ENCODE peak calls at places on chromosomes 3 and 15, in five cellular contexts. V is uterus, W is breast epithelium, U is gastrocnemius medialis, Y is body of pancreas. K is an unnamed sample.

GRCh38 chr3:12237076-12237475 is 51.8 kb upstream of the PPARG start:
- DNase-seq in V (no peak), W (no peak), U (no peak), Y (no peak), K (no peak)

GRCh38 chr15:77419050-77419835 is 661 bp downstream of the PEAK1 start:
- DNase-seq in V (peak), W (peak), U (peak), Y (peak), K (no peak)

GRCh38 chr15:40445411-40446055 is 4.8 kb downstream of the BAHD1 start:
- DNase-seq in V (no peak), W (peak), U (no peak), Y (no peak), K (peak)

GRCh38 chr3:11603628-11604027 is 40.1 kb downstream of the VGLL4 start:
- DNase-seq in V (peak), W (no peak), U (no peak), Y (no peak), K (no peak)

GRCh38 chr3:76497636-76498035 is 542.3 kb upstream of the ROBO2 start:
- DNase-seq in V (no peak), W (no peak), U (no peak), Y (no peak), K (peak)

GRCh38 chr15:63042879-63043340 is 363 bp downstream of the TPM1 start:
- DNase-seq in V (no peak), W (no peak), U (no peak), Y (no peak), K (no peak)

GRCh38 chr15:28026221-28026620 is 72.9 kb downstream of the OCA2 start:
- DNase-seq in V (no peak), W (no peak), U (no peak), Y (no peak), K (no peak)

GRCh38 chr3:32733631-32734229 is 48.7 kb downstream of the CNOT10 start:
- DNase-seq in V (no peak), W (no peak), U (no peak), Y (no peak), K (no peak)

GRCh38 chr3:44648564-44649229 is at the start of gene ZNF35:
- DNase-seq in V (peak), W (peak), U (peak), Y (peak), K (peak)

GRCh38 chr15:57927091-57927631 is 138.3 kb downstream of the ALDH1A2 start:
- DNase-seq in V (no peak), W (no peak), U (no peak), Y (no peak), K (no peak)

GRCh38 chr3:60339310-60339709 is 911.9 kb downstream of the FHIT start:
- DNase-seq in V (no peak), W (no peak), U (no peak), Y (no peak), K (no peak)

GRCh38 chr3:177351757-177352158 is 154.5 kb upstream of the TBL1XR1 start:
- DNase-seq in V (no peak), W (no peak), U (no peak), Y (no peak), K (no peak)

GRCh38 chr3:150751781-150752263 is 11.1 kb downstream of the SIAH2 start:
- DNase-seq in V (no peak), W (no peak), U (no peak), Y (peak), K (no peak)

GRCh38 chr15:60444289-60444912 is 34.5 kb downstream of the ICE2 start:
- DNase-seq in V (no peak), W (no peak), U (no peak), Y (no peak), K (no peak)

GRCh38 chr3:142876417-142876816 is 12.5 kb downstream of the PCOLCE2 start:
- DNase-seq in V (no peak), W (no peak), U (no peak), Y (no peak), K (no peak)

GRCh38 chr3:49358217-49358883 is at the start of gene GPX1:
- DNase-seq in V (peak), W (peak), U (peak), Y (peak), K (peak)
- TF ChIP-seq POLR2A in V (peak), W (peak), U (peak), Y (peak), K (peak)

DNA sequence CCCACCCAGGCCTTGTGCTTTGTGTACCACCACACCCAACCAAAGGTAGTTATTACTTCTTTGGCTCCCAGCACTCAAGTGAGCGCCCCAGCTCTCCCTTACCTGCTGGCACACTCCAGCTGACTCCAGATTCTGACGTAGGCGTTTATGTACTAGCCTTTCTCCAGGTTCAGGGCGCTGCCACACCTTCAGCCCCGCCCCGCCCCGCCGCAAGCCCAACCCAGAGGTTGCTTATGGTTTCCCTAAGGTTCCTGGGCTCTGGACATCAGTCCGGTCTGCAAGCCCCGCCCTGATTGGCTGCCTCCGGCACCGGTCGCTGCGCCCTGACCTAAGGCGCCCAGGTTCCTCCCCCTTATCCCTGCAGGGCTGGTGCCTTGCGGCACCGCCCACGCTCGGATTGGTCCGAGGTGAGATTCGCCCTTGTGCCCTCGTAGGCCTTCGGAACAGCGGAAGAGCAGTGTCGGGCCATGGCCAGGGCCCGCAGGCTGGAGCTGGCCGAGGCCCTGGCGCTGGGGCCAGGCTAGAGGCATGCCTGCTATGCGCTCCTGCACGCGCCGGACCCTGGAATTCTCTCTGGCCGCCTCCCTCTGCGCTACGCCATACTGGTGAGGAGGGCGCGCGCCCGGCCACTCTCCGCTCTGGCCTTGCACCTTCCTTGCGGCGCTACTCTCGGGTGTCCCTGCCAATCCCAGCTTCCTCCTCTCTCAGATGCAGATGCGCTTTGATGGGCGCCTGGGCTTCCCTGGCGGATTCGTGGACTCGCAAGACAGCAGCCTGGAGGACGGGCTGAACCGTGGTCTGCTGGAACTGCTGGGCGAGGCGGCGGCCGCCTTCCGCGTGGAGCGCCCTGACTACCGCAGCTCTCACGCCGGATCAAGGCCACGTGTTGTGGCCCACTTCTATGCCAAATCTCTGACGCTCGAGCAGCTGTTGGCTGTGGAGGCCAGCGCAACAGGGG is 19.8 kb upstream of the NUDT16 start:
- DNase-seq in V (peak), W (peak), U (peak), Y (peak), K (no peak)
- TF ChIP-seq POLR2A in V (peak), W (no peak), U (no peak), Y (peak), K (no peak)

GRCh38 chr3:18426597-18426996 is 1.5 kb upstream of the SATB1 start:
- DNase-seq in V (no peak), W (no peak), U (no peak), Y (no peak), K (no peak)

GRCh38 chr3:18424213-18424861 is 802 bp downstream of the SATB1 start:
- DNase-seq in V (no peak), W (no peak), U (no peak), Y (no peak), K (no peak)

GRCh38 chr3:18423401-18424212 is 1.5 kb downstream of the SATB1 start:
- DNase-seq in V (peak), W (no peak), U (no peak), Y (peak), K (no peak)

GRCh38 chr3:18425641-18426403 is 683 bp upstream of the SATB1 start:
- DNase-seq in V (no peak), W (no peak), U (no peak), Y (peak), K (no peak)

DNA sequence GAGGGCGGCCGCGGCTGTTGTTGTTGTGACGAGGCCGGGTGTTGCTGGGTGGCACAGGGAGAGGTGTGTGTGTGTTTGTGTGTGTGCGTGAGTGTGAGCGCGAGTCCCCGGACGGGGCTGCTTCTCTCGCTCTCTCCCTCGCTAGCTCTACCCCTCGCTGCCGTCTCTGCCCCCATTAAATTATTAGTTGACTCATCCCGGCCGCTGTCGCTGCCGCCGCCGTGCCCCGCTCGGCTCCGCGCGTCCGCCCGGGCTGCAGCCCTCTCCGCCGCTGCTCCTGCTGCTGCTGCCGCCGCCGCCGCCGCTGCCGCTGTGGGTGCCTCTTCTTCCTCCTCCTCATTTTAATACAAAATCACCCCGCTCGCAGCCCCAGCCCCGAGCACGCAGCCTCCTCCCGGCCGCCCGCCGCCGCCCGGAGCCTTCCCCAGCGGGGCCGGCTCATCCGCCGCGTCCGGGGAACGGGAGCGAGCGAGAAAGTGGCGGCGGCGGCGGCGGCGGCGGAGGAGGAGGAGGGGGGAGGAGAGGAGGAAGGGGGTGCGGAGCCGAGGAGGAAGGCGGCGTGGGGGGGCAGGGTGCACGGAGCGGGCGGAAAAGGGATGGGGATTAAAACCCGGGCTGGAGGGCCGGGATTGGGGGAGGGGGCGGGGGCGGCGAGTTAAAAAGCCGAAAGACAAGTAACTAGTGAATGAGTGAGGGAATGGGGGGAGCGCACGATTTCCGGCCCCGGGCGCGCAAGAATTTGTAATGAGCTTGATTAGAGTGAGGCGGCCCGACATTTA is at the start of gene SATB1:
- DNase-seq in V (peak), W (peak), U (peak), Y (peak), K (no peak)
- TF ChIP-seq POLR2A in V (peak), W (no peak), U (peak), Y (peak), K (no peak)

GRCh38 chr15:44711356-44712107 is at the start of gene B2M:
- DNase-seq in V (peak), W (peak), U (peak), Y (peak), K (peak)

GRCh38 chr15:44712108-44713005 is 1.0 kb downstream of the B2M start:
- DNase-seq in V (peak), W (peak), U (peak), Y (peak), K (peak)

GRCh38 chr15:44711089-44711355 is at the start of gene PATL2:
- DNase-seq in V (no peak), W (no peak), U (no peak), Y (no peak), K (no peak)

GRCh38 chr15:44715142-44715796 is 4.0 kb downstream of the B2M start:
- DNase-seq in V (no peak), W (no peak), U (no peak), Y (no peak), K (no peak)

DNA sequence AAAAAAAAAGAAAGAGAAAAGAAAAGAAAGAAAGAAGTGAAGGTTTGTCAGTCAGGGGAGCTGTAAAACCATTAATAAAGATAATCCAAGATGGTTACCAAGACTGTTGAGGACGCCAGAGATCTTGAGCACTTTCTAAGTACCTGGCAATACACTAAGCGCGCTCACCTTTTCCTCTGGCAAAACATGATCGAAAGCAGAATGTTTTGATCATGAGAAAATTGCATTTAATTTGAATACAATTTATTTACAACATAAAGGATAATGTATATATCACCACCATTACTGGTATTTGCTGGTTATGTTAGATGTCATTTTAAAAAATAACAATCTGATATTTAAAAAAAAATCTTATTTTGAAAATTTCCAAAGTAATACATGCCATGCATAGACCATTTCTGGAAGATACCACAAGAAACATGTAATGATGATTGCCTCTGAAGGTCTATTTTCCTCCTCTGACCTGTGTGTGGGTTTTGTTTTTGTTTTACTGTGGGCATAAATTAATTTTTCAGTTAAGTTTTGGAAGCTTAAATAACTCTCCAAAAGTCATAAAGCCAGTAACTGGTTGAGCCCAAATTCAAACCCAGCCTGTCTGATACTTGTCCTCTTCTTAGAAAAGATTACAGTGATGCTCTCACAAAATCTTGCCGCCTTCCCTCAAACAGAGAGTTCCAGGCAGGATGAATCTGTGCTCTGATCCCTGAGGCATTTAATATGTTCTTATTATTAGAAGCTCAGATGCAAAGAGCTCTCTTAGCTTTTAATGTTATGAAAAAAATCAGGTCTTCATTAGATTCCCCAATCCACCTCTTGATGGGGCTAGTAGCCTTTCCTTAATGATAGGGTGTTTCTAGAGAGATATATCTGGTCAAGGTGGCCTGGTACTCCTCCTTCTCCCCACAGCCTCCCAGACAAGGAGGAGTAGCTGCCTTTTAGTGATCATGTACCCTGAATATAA is 2.0 kb downstream of the B2M start:
- DNase-seq in V (no peak), W (no peak), U (no peak), Y (no peak), K (no peak)
- TF ChIP-seq POLR2A in V (no peak), W (no peak), U (no peak), Y (no peak), K (no peak)

GRCh38 chr15:41894791-41895463 is 1.1 kb upstream of the SPTBN5 start:
- DNase-seq in V (peak), W (peak), U (peak), Y (peak), K (peak)
- TF ChIP-seq POLR2A in V (no peak), W (no peak), U (no peak), Y (peak), K (peak)

GRCh38 chr3:16404349-16404895 is 109.1 kb downstream of the RFTN1 start:
- DNase-seq in V (no peak), W (no peak), U (no peak), Y (no peak), K (no peak)

GRCh38 chr3:16401273-16401672 is 112.2 kb downstream of the RFTN1 start:
- DNase-seq in V (no peak), W (no peak), U (no peak), Y (no peak), K (no peak)

GRCh38 chr3:16400143-16400935 is 113.2 kb downstream of the RFTN1 start:
- DNase-seq in V (no peak), W (no peak), U (no peak), Y (no peak), K (no peak)

GRCh38 chr3:16399473-16399872 is 114.0 kb downstream of the RFTN1 start:
- DNase-seq in V (peak), W (no peak), U (no peak), Y (no peak), K (peak)

GRCh38 chr3:16402451-16402850 is 111.0 kb downstream of the RFTN1 start:
- DNase-seq in V (no peak), W (no peak), U (no peak), Y (no peak), K (no peak)
- TF ChIP-seq POLR2A in V (no peak), W (no peak), U (no peak), Y (no peak), K (no peak)

K was measured in H54.